ENCODE peak calls at places on chromosomes 6 and 20, in seven cellular contexts. One of them, this sample, is unnamed.

GRCh38 chr6:129050086-129050485 is 167.1 kb downstream of the LAMA2 start:
- DNase-seq in NCI-H460: no peak
- DNase-seq in germinal center: no peak
- DNase-seq in effector CD4-positive, alpha-beta T cell: no peak
- DNase-seq in A172: peak
- DNase-seq in nephron progenitor cell: no peak
- DNase-seq in stimulated activated naive B cell treated with anti-CD40 and anti-IgM and Interleukin-4, amounts not matched to agents 10 μg/mL and 1 μg/mL and 100 μg/mL, for 72 hours: no peak
- DNase-seq in this sample: no peak

GRCh38 chr20:33859157-33859695 is 48.1 kb downstream of the CHMP4B start:
- DNase-seq in NCI-H460: no peak
- DNase-seq in germinal center: no peak
- DNase-seq in effector CD4-positive, alpha-beta T cell: no peak
- DNase-seq in A172: peak
- DNase-seq in nephron progenitor cell: no peak
- DNase-seq in stimulated activated naive B cell treated with anti-CD40 and anti-IgM and Interleukin-4, amounts not matched to agents 10 μg/mL and 1 μg/mL and 100 μg/mL, for 72 hours: peak
- DNase-seq in this sample: no peak

GRCh38 chr20:19986419-19986818 is 30.7 kb upstream of the NAA20 start:
- DNase-seq in NCI-H460: no peak
- DNase-seq in germinal center: no peak
- DNase-seq in effector CD4-positive, alpha-beta T cell: no peak
- DNase-seq in A172: peak
- DNase-seq in nephron progenitor cell: no peak
- DNase-seq in stimulated activated naive B cell treated with anti-CD40 and anti-IgM and Interleukin-4, amounts not matched to agents 10 μg/mL and 1 μg/mL and 100 μg/mL, for 72 hours: no peak
- DNase-seq in this sample: no peak

GRCh38 chr20:13054011-13054410 is 45.2 kb downstream of the SPTLC3 start:
- DNase-seq in NCI-H460: no peak
- DNase-seq in germinal center: no peak
- DNase-seq in effector CD4-positive, alpha-beta T cell: no peak
- DNase-seq in A172: no peak
- DNase-seq in nephron progenitor cell: no peak
- DNase-seq in stimulated activated naive B cell treated with anti-CD40 and anti-IgM and Interleukin-4, amounts not matched to agents 10 μg/mL and 1 μg/mL and 100 μg/mL, for 72 hours: no peak
- DNase-seq in this sample: no peak

GRCh38 chr6:121686611-121687023 is 251.2 kb downstream of the GJA1 start:
- DNase-seq in NCI-H460: no peak
- DNase-seq in germinal center: no peak
- DNase-seq in effector CD4-positive, alpha-beta T cell: no peak
- DNase-seq in A172: no peak
- DNase-seq in nephron progenitor cell: no peak
- DNase-seq in stimulated activated naive B cell treated with anti-CD40 and anti-IgM and Interleukin-4, amounts not matched to agents 10 μg/mL and 1 μg/mL and 100 μg/mL, for 72 hours: no peak
- DNase-seq in this sample: peak

GRCh38 chr6:169274761-169275160 is 21.1 kb upstream of the THBS2 start:
- DNase-seq in NCI-H460: no peak
- DNase-seq in germinal center: no peak
- DNase-seq in effector CD4-positive, alpha-beta T cell: no peak
- DNase-seq in A172: no peak
- DNase-seq in nephron progenitor cell: no peak
- DNase-seq in stimulated activated naive B cell treated with anti-CD40 and anti-IgM and Interleukin-4, amounts not matched to agents 10 μg/mL and 1 μg/mL and 100 μg/mL, for 72 hours: no peak
- DNase-seq in this sample: no peak

GRCh38 chr6:155645328-155645727 is 189.7 kb upstream of the NOX3 start:
- DNase-seq in NCI-H460: no peak
- DNase-seq in germinal center: no peak
- DNase-seq in effector CD4-positive, alpha-beta T cell: no peak
- DNase-seq in A172: peak
- DNase-seq in nephron progenitor cell: no peak
- DNase-seq in stimulated activated naive B cell treated with anti-CD40 and anti-IgM and Interleukin-4, amounts not matched to agents 10 μg/mL and 1 μg/mL and 100 μg/mL, for 72 hours: no peak
- DNase-seq in this sample: no peak

GRCh38 chr6:152462716-152463115 is 174.4 kb downstream of the SYNE1 start:
- DNase-seq in NCI-H460: no peak
- DNase-seq in germinal center: no peak
- DNase-seq in effector CD4-positive, alpha-beta T cell: no peak
- DNase-seq in A172: peak
- DNase-seq in nephron progenitor cell: no peak
- DNase-seq in stimulated activated naive B cell treated with anti-CD40 and anti-IgM and Interleukin-4, amounts not matched to agents 10 μg/mL and 1 μg/mL and 100 μg/mL, for 72 hours: no peak
- DNase-seq in this sample: no peak

GRCh38 chr6:137339929-137340559 is 120.9 kb upstream of the IFNGR1 start:
- DNase-seq in NCI-H460: no peak
- DNase-seq in germinal center: no peak
- DNase-seq in effector CD4-positive, alpha-beta T cell: no peak
- DNase-seq in A172: no peak
- DNase-seq in nephron progenitor cell: no peak
- DNase-seq in stimulated activated naive B cell treated with anti-CD40 and anti-IgM and Interleukin-4, amounts not matched to agents 10 μg/mL and 1 μg/mL and 100 μg/mL, for 72 hours: no peak
- DNase-seq in this sample: no peak

GRCh38 chr6:28810655-28811053 is 113.1 kb downstream of the TRIM27 start:
- DNase-seq in NCI-H460: no peak
- DNase-seq in germinal center: no peak
- DNase-seq in effector CD4-positive, alpha-beta T cell: no peak
- DNase-seq in A172: no peak
- DNase-seq in nephron progenitor cell: no peak
- DNase-seq in stimulated activated naive B cell treated with anti-CD40 and anti-IgM and Interleukin-4, amounts not matched to agents 10 μg/mL and 1 μg/mL and 100 μg/mL, for 72 hours: no peak
- DNase-seq in this sample: no peak

GRCh38 chr6:149129401-149130077 is 188.0 kb upstream of the TAB2 start:
- DNase-seq in NCI-H460: no peak
- DNase-seq in germinal center: no peak
- DNase-seq in effector CD4-positive, alpha-beta T cell: no peak
- DNase-seq in A172: peak
- DNase-seq in nephron progenitor cell: no peak
- DNase-seq in stimulated activated naive B cell treated with anti-CD40 and anti-IgM and Interleukin-4, amounts not matched to agents 10 μg/mL and 1 μg/mL and 100 μg/mL, for 72 hours: peak
- DNase-seq in this sample: no peak

GRCh38 chr6:87731818-87732661 is 30.0 kb upstream of the AKIRIN2 start:
- DNase-seq in NCI-H460: peak
- DNase-seq in germinal center: peak
- DNase-seq in effector CD4-positive, alpha-beta T cell: no peak
- DNase-seq in A172: peak
- DNase-seq in nephron progenitor cell: no peak
- DNase-seq in stimulated activated naive B cell treated with anti-CD40 and anti-IgM and Interleukin-4, amounts not matched to agents 10 μg/mL and 1 μg/mL and 100 μg/mL, for 72 hours: no peak
- DNase-seq in this sample: no peak

GRCh38 chr6:1336246-1336843 is 24.4 kb downstream of the FOXQ1 start:
- DNase-seq in NCI-H460: peak
- DNase-seq in germinal center: no peak
- DNase-seq in effector CD4-positive, alpha-beta T cell: no peak
- DNase-seq in A172: peak
- DNase-seq in nephron progenitor cell: no peak
- DNase-seq in stimulated activated naive B cell treated with anti-CD40 and anti-IgM and Interleukin-4, amounts not matched to agents 10 μg/mL and 1 μg/mL and 100 μg/mL, for 72 hours: no peak
- DNase-seq in this sample: peak

GRCh38 chr6:33249732-33250625 is 21.7 kb downstream of the VPS52 start:
- DNase-seq in NCI-H460: no peak
- DNase-seq in germinal center: no peak
- DNase-seq in effector CD4-positive, alpha-beta T cell: no peak
- DNase-seq in A172: peak
- DNase-seq in nephron progenitor cell: peak
- DNase-seq in stimulated activated naive B cell treated with anti-CD40 and anti-IgM and Interleukin-4, amounts not matched to agents 10 μg/mL and 1 μg/mL and 100 μg/mL, for 72 hours: peak
- DNase-seq in this sample: no peak

GRCh38 chr6:1244941-1245340 is 67.0 kb upstream of the FOXQ1 start:
- DNase-seq in NCI-H460: no peak
- DNase-seq in germinal center: no peak
- DNase-seq in effector CD4-positive, alpha-beta T cell: no peak
- DNase-seq in A172: no peak
- DNase-seq in nephron progenitor cell: peak
- DNase-seq in stimulated activated naive B cell treated with anti-CD40 and anti-IgM and Interleukin-4, amounts not matched to agents 10 μg/mL and 1 μg/mL and 100 μg/mL, for 72 hours: no peak
- DNase-seq in this sample: no peak

GRCh38 chr6:165551828-165552227 is 111.2 kb downstream of the PDE10A start:
- DNase-seq in NCI-H460: no peak
- DNase-seq in germinal center: no peak
- DNase-seq in effector CD4-positive, alpha-beta T cell: no peak
- DNase-seq in A172: no peak
- DNase-seq in nephron progenitor cell: no peak
- DNase-seq in stimulated activated naive B cell treated with anti-CD40 and anti-IgM and Interleukin-4, amounts not matched to agents 10 μg/mL and 1 μg/mL and 100 μg/mL, for 72 hours: no peak
- DNase-seq in this sample: no peak

GRCh38 chr20:18849131-18849530 is 35.5 kb downstream of the SCP2D1 start:
- DNase-seq in NCI-H460: no peak
- DNase-seq in germinal center: no peak
- DNase-seq in effector CD4-positive, alpha-beta T cell: no peak
- DNase-seq in A172: no peak
- DNase-seq in nephron progenitor cell: no peak
- DNase-seq in stimulated activated naive B cell treated with anti-CD40 and anti-IgM and Interleukin-4, amounts not matched to agents 10 μg/mL and 1 μg/mL and 100 μg/mL, for 72 hours: no peak
- DNase-seq in this sample: no peak

GRCh38 chr6:33995046-33995872 is 150.6 kb downstream of the GRM4 start:
- DNase-seq in NCI-H460: no peak
- DNase-seq in germinal center: no peak
- DNase-seq in effector CD4-positive, alpha-beta T cell: no peak
- DNase-seq in A172: no peak
- DNase-seq in nephron progenitor cell: no peak
- DNase-seq in stimulated activated naive B cell treated with anti-CD40 and anti-IgM and Interleukin-4, amounts not matched to agents 10 μg/mL and 1 μg/mL and 100 μg/mL, for 72 hours: no peak
- DNase-seq in this sample: no peak

GRCh38 chr20:21288587-21289370 is 14.4 kb upstream of the XRN2 start:
- DNase-seq in NCI-H460: no peak
- DNase-seq in germinal center: no peak
- DNase-seq in effector CD4-positive, alpha-beta T cell: no peak
- DNase-seq in A172: no peak
- DNase-seq in nephron progenitor cell: no peak
- DNase-seq in stimulated activated naive B cell treated with anti-CD40 and anti-IgM and Interleukin-4, amounts not matched to agents 10 μg/mL and 1 μg/mL and 100 μg/mL, for 72 hours: no peak
- DNase-seq in this sample: no peak

GRCh38 chr6:38191418-38191817 is 371.9 kb downstream of the ZFAND3 start:
- DNase-seq in NCI-H460: no peak
- DNase-seq in germinal center: no peak
- DNase-seq in effector CD4-positive, alpha-beta T cell: no peak
- DNase-seq in A172: no peak
- DNase-seq in nephron progenitor cell: no peak
- DNase-seq in stimulated activated naive B cell treated with anti-CD40 and anti-IgM and Interleukin-4, amounts not matched to agents 10 μg/mL and 1 μg/mL and 100 μg/mL, for 72 hours: no peak
- DNase-seq in this sample: no peak

GRCh38 chr6:154438882-154439281 is 71.6 kb downstream of the CNKSR3 start:
- DNase-seq in NCI-H460: no peak
- DNase-seq in germinal center: no peak
- DNase-seq in effector CD4-positive, alpha-beta T cell: no peak
- DNase-seq in A172: no peak
- DNase-seq in nephron progenitor cell: no peak
- DNase-seq in stimulated activated naive B cell treated with anti-CD40 and anti-IgM and Interleukin-4, amounts not matched to agents 10 μg/mL and 1 μg/mL and 100 μg/mL, for 72 hours: no peak
- DNase-seq in this sample: no peak

GRCh38 chr6:106461084-106461483 is 100.6 kb downstream of the CRYBG1 start:
- DNase-seq in NCI-H460: no peak
- DNase-seq in germinal center: no peak
- DNase-seq in effector CD4-positive, alpha-beta T cell: no peak
- DNase-seq in A172: no peak
- DNase-seq in nephron progenitor cell: no peak
- DNase-seq in stimulated activated naive B cell treated with anti-CD40 and anti-IgM and Interleukin-4, amounts not matched to agents 10 μg/mL and 1 μg/mL and 100 μg/mL, for 72 hours: no peak
- DNase-seq in this sample: no peak